ENCODE peak calls at places on chromosomes 7 and 10, in six cellular contexts. E is gastroesophageal sphincter, H is A549, J is heart left ventricle, K is WTC11, L is left ventricle myocardium superior. T is an unnamed sample.

GRCh38 chr10:101858723-101859500 is 15.3 kb upstream of the KCNIP2 start:
- ATAC-seq in E (no peak), H (no peak), J (peak), K (no peak), L (peak), T (no peak)

GRCh38 chr7:151789380-151789947 is 87.5 kb downstream of the PRKAG2 start:
- ATAC-seq in E (no peak), H (no peak), J (no peak), K (no peak), L (no peak), T (no peak)

GRCh38 chr10:96857613-96858012 is 25.5 kb downstream of the LCOR start:
- ATAC-seq in E (no peak), H (no peak), J (no peak), K (no peak), L (no peak), T (no peak)

GRCh38 chr7:73369009-73369408 is 41.0 kb downstream of the FKBP6 start:
- ATAC-seq in E (no peak), H (no peak), J (no peak), K (no peak), L (no peak), T (no peak)

GRCh38 chr10:110356628-110357245 is 52.0 kb upstream of the SMNDC1 start:
- ATAC-seq in E (peak), H (no peak), J (peak), K (no peak), L (peak), T (peak)

GRCh38 chr10:62188021-62188616 is 80.5 kb downstream of the RTKN2 start:
- ATAC-seq in E (no peak), H (no peak), J (no peak), K (no peak), L (no peak), T (peak)

GRCh38 chr7:151694441-151694827 is 174.7 kb upstream of the RHEB start:
- ATAC-seq in E (no peak), H (no peak), J (no peak), K (no peak), L (no peak), T (no peak)

GRCh38 chr7:87590578-87590977 is 10.1 kb downstream of the ABCB1 start:
- ATAC-seq in E (no peak), H (no peak), J (no peak), K (no peak), L (no peak), T (no peak)

GRCh38 chr10:3192856-3193635 is 20.5 kb upstream of the PITRM1 start:
- ATAC-seq in E (peak), H (peak), J (peak), K (peak), L (peak), T (no peak)

GRCh38 chr7:151917791-151918311 is 38.4 kb upstream of the GALNTL5 start:
- ATAC-seq in E (peak), H (peak), J (peak), K (no peak), L (peak), T (peak)

GRCh38 chr7:101402081-101402779 is 39.6 kb downstream of the COL26A1 start:
- ATAC-seq in E (no peak), H (peak), J (no peak), K (peak), L (no peak), T (no peak)

T was measured in esophagus mucosa.